ENCODE peak calls at places on chromosomes 4 and X, in six cellular contexts. One of them, this sample, is unnamed.

GRCh38 chr4:92252846-92253245 is 50.9 kb upstream of the GRID2 start:
- DNase-seq in stimulated activated CD4-positive, alpha-beta T cell treated with anti-CD3 and anti-CD28 coated beads, Interleukin-4, amount 100 ng/mL, for 24 hours: no peak
- DNase-seq in skeletal muscle cell: no peak
- DNase-seq in stromal cell of bone marrow: no peak
- DNase-seq in AG10803: no peak
- DNase-seq in progenitor cell of endocrine pancreas: no peak
- DNase-seq in this sample: no peak

GRCh38 chrX:119093991-119094741 is 21.4 kb downstream of the CT47C1 start:
- DNase-seq in skeletal muscle cell: peak
- DNase-seq in stimulated activated CD4-positive, alpha-beta T cell treated with anti-CD3 and anti-CD28 coated beads, Interleukin-4, amount 100 ng/mL, for 24 hours: no peak
- DNase-seq in AG10803: no peak
- DNase-seq in progenitor cell of endocrine pancreas: no peak
- DNase-seq in stromal cell of bone marrow: peak
- DNase-seq in this sample: no peak

GRCh38 chrX:77689376-77689775 is 96.6 kb downstream of the ATRX start:
- DNase-seq in progenitor cell of endocrine pancreas: no peak
- DNase-seq in stromal cell of bone marrow: no peak
- DNase-seq in stimulated activated CD4-positive, alpha-beta T cell treated with anti-CD3 and anti-CD28 coated beads, Interleukin-4, amount 100 ng/mL, for 24 hours: no peak
- DNase-seq in AG10803: no peak
- DNase-seq in skeletal muscle cell: no peak
- DNase-seq in this sample: no peak

GRCh38 chr4:3037957-3038451 is 36.3 kb downstream of the HTT-AS start:
- DNase-seq in stimulated activated CD4-positive, alpha-beta T cell treated with anti-CD3 and anti-CD28 coated beads, Interleukin-4, amount 100 ng/mL, for 24 hours: no peak
- DNase-seq in stromal cell of bone marrow: no peak
- DNase-seq in skeletal muscle cell: no peak
- DNase-seq in progenitor cell of endocrine pancreas: no peak
- DNase-seq in AG10803: no peak
- DNase-seq in this sample: no peak

GRCh38 chr4:169727616-169728015 is 30.1 kb downstream of the HPF1 start:
- DNase-seq in AG10803: no peak
- DNase-seq in progenitor cell of endocrine pancreas: no peak
- DNase-seq in stromal cell of bone marrow: no peak
- DNase-seq in skeletal muscle cell: no peak
- DNase-seq in stimulated activated CD4-positive, alpha-beta T cell treated with anti-CD3 and anti-CD28 coated beads, Interleukin-4, amount 100 ng/mL, for 24 hours: no peak
- DNase-seq in this sample: no peak

GRCh38 chrX:70664726-70665125 is 220.1 kb downstream of the DLG3 start:
- DNase-seq in skeletal muscle cell: no peak
- DNase-seq in progenitor cell of endocrine pancreas: no peak
- DNase-seq in stimulated activated CD4-positive, alpha-beta T cell treated with anti-CD3 and anti-CD28 coated beads, Interleukin-4, amount 100 ng/mL, for 24 hours: peak
- DNase-seq in AG10803: peak
- DNase-seq in stromal cell of bone marrow: peak
- DNase-seq in this sample: peak

GRCh38 chrX:45952030-45952429 is 593.2 kb downstream of the ZNF674 start:
- DNase-seq in progenitor cell of endocrine pancreas: no peak
- DNase-seq in stimulated activated CD4-positive, alpha-beta T cell treated with anti-CD3 and anti-CD28 coated beads, Interleukin-4, amount 100 ng/mL, for 24 hours: no peak
- DNase-seq in stromal cell of bone marrow: no peak
- DNase-seq in AG10803: no peak
- DNase-seq in skeletal muscle cell: no peak
- DNase-seq in this sample: no peak

GRCh38 chr4:18593297-18594002 is 571.9 kb upstream of the LCORL start:
- DNase-seq in stimulated activated CD4-positive, alpha-beta T cell treated with anti-CD3 and anti-CD28 coated beads, Interleukin-4, amount 100 ng/mL, for 24 hours: peak
- DNase-seq in stromal cell of bone marrow: peak
- DNase-seq in progenitor cell of endocrine pancreas: peak
- DNase-seq in AG10803: peak
- DNase-seq in skeletal muscle cell: peak
- DNase-seq in this sample: peak